ENCODE peak calls at places on chromosomes 1 and 21, in seven cellular contexts. B is transverse colon, A is thoracic aorta, E is lower lobe of right lung, L is cardiac muscle cell, Q is fibroblast of pulmonary artery, T is Caco-2. K is an unnamed sample.

GRCh38 chr1:62841587-62842169 is 57.7 kb downstream of the ATG4C start:
- DNase-seq in Q (peak; percentile 84), A (no peak), B (no peak), L (peak; percentile 80), E (no peak), T (no peak), K (peak; percentile 74)

GRCh38 chr1:202283991-202284390 is 57.7 kb downstream of the UBE2T start:
- DNase-seq in B (no peak), E (no peak), A (no peak), Q (peak; percentile 72), T (peak; percentile 19), L (peak; percentile 62), K (peak; percentile 68)

GRCh38 chr1:213786683-213787082 is 201.1 kb upstream of the PROX1 start:
- DNase-seq in A (no peak), L (no peak), Q (no peak), T (no peak), B (no peak), E (no peak), K (no peak)

GRCh38 chr1:21773585-21773984 is 9.4 kb downstream of the USP48 start:
- DNase-seq in A (no peak), L (no peak), E (no peak), Q (no peak), T (no peak), B (peak; percentile 21), K (no peak)

GRCh38 chr1:183070923-183071618 is 47.9 kb downstream of the LAMC1 start:
- DNase-seq in A (no peak), T (no peak), Q (peak; percentile 78), L (peak; percentile 62), E (no peak), B (no peak), K (peak; percentile 96)

GRCh38 chr1:198873696-198874230 is 234.9 kb downstream of the PTPRC start:
- DNase-seq in E (no peak), A (no peak), B (no peak), T (no peak), L (no peak), Q (no peak), K (no peak)

GRCh38 chr1:182910143-182910542 is 42.8 kb downstream of the SHCBP1L start:
- DNase-seq in B (no peak), A (no peak), L (no peak), Q (no peak), T (no peak), E (no peak), K (no peak)

GRCh38 chr1:90879281-90879680 is 142.6 kb downstream of the ZNF644 start:
- DNase-seq in E (no peak), Q (peak; percentile 13), L (peak; percentile 4), B (no peak), T (no peak), A (no peak), K (peak; percentile 8)

GRCh38 chr1:25617626-25618432 is 1.2 kb downstream of the MAN1C1 start:
- DNase-seq in E (peak; percentile 68), Q (no peak), A (no peak), T (no peak), B (no peak), L (no peak), K (no peak)

GRCh38 chr1:247293047-247293446 is 37.2 kb downstream of the VN1R5 start:
- DNase-seq in B (no peak), Q (peak; percentile 57), T (no peak), L (peak; percentile 83), E (no peak), A (no peak), K (peak; percentile 63)

GRCh38 chr1:41626616-41627375 is 142.3 kb upstream of the EDN2 start:
- DNase-seq in L (no peak), E (no peak), T (no peak), A (no peak), Q (no peak), B (no peak), K (no peak)

GRCh38 chr21:42351626-42352432 is 1.0 kb upstream of the TFF2 start:
- DNase-seq in B (no peak), L (no peak), Q (no peak), A (no peak), T (peak; percentile 13), E (no peak), K (no peak)

GRCh38 chr1:182563095-182563494 is 26.0 kb downstream of the RNASEL start:
- DNase-seq in A (no peak), Q (no peak), E (no peak), T (no peak), B (no peak), L (peak; percentile 5), K (no peak)

GRCh38 chr1:17655169-17655568 is 100.0 kb upstream of the ACTL8 start:
- DNase-seq in B (no peak), E (no peak), T (no peak), Q (no peak), L (no peak), A (no peak), K (no peak)

GRCh38 chr1:119952496-119952895 is 56.2 kb upstream of the ADAM30 start:
- DNase-seq in Q (no peak), L (no peak), T (no peak), E (no peak), B (no peak), A (no peak), K (no peak)

GRCh38 chr1:2635271-2636010 is 2.6 kb upstream of the MMEL1 start:
- DNase-seq in L (no peak), Q (no peak), E (no peak), T (no peak), A (no peak), B (no peak), K (no peak)

GRCh38 chr1:66046415-66046814 is 253.7 kb downstream of the PDE4B start:
- DNase-seq in T (no peak), Q (peak; percentile 35), E (no peak), L (peak; percentile 53), A (no peak), B (no peak), K (no peak)

GRCh38 chr1:24070821-24071393 is 41.0 kb downstream of the MYOM3 start:
- DNase-seq in E (peak; percentile 73), B (peak; percentile 81), T (peak; percentile 79), A (peak; percentile 45), L (peak; percentile 83), Q (peak; percentile 81), K (peak; percentile 67)

GRCh38 chr1:46520063-46520911 is 30.7 kb downstream of the DMBX1 start:
- DNase-seq in A (no peak), B (no peak), T (no peak), Q (peak; percentile 70), E (no peak), L (peak; percentile 72), K (peak; percentile 69)

GRCh38 chr1:19326748-19327065 is 14.6 kb downstream of the SLC66A1 start:
- DNase-seq in E (no peak), B (no peak), Q (no peak), L (no peak), T (no peak), A (no peak), K (no peak)

GRCh38 chr1:19328486-19328885 is 16.4 kb downstream of the SLC66A1 start:
- DNase-seq in Q (no peak), A (no peak), B (no peak), E (no peak), L (no peak), T (no peak), K (no peak)

GRCh38 chr1:19327301-19327700 is 15.2 kb downstream of the SLC66A1 start:
- DNase-seq in L (no peak), A (no peak), T (no peak), E (no peak), Q (no peak), B (no peak), K (no peak)

GRCh38 chr1:19329188-19329587 is 17.1 kb downstream of the SLC66A1 start:
- DNase-seq in B (no peak), A (no peak), E (no peak), Q (no peak), T (no peak), L (no peak), K (no peak)

DNA sequence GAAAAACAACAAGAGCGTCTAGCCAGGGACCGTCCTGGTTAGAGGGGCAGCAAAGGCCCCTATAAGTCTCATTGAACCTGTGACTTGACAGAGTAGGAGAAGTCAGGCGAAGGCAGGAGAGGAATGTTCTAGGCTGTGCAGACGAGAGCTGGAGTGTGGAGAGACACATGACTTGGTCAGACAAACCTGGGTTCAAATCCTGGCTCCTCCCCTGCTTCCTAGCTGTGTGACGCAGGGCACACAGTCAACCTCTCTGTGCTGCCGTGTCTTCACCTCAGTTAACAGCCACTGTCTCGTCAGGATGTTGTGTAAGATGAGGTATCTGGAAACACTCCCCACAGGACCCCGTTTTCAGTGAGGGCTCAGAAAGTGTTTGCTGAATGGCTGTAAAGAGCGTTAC is 15.6 kb downstream of the SLC66A1 start:
- DNase-seq in B (no peak), T (no peak), E (no peak), L (no peak), Q (no peak), A (no peak), K (no peak)
- TF ChIP-seq CTCF in B (no peak), T (no peak), E (no peak), L (no peak), Q (no peak), A (no peak), K (no peak)

DNA sequence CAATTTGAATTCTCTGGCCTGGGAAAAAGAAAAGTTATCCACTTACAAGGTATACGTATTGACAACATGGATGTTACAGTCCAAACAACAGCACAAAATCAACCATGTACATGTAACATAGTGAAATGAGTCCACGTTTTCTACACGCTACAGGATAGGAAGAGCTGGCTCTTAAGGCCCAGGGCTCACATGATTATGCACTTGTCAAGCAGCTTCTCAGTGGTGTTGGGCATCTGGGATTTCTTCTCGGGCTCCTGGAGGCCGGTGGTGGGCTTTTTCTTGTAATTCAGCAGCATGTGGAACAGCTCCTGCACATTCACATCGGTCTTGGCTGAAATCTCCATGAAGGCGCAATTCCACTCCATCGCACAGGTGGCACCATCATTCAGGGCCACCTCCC is 4.0 kb downstream of the DIRAS3 start:
- DNase-seq in B (no peak), Q (no peak), E (no peak), L (no peak), A (no peak), T (no peak), K (no peak)
- H3K4me3 ChIP-seq in B (no peak overlapping the region), Q (no peak overlapping the region), E (no peak overlapping the region), L (no peak overlapping the region), A (no peak overlapping the region), T (no peak overlapping the region), K (no peak overlapping the region)

GRCh38 chr21:36966066-36966845 is at the start of gene HLCS:
- DNase-seq in E (peak; percentile 79), L (peak; percentile 72), Q (peak; percentile 51), A (no peak), T (peak; percentile 83), B (peak; percentile 85), K (peak; percentile 63)
- TF ChIP-seq CTCF in E (no peak), L (no peak), Q (no peak), A (no peak), T (peak; percentile 30), B (no peak), K (peak; percentile 13)

GRCh38 chr1:206694551-206695124 is 9.9 kb downstream of the MAPKAPK2 start:
- DNase-seq in T (peak; percentile 85), A (no peak), Q (no peak), B (no peak), L (no peak), E (no peak), K (no peak)

GRCh38 chr1:206693029-206693428 is 8.3 kb downstream of the MAPKAPK2 start:
- DNase-seq in B (peak; percentile 64), A (peak; percentile 72), T (no peak), E (no peak), L (peak; percentile 79), Q (peak; percentile 74), K (peak; percentile 83)

GRCh38 chr1:206694151-206694550 is 9.4 kb downstream of the MAPKAPK2 start:
- DNase-seq in L (no peak), B (no peak), T (no peak), Q (no peak), E (no peak), A (no peak), K (no peak)

GRCh38 chr1:206691604-206692003 is 6.9 kb downstream of the MAPKAPK2 start:
- DNase-seq in A (no peak), T (peak; percentile 73), Q (no peak), E (no peak), L (no peak), B (no peak), K (no peak)

GRCh38 chr1:206693592-206693991 is 8.9 kb downstream of the MAPKAPK2 start:
- DNase-seq in T (no peak), A (peak; percentile 69), E (no peak), L (no peak), B (no peak), Q (no peak), K (peak; percentile 70)
- H3K4me3 ChIP-seq in T (no peak overlapping the region), A (peak overlapping the region; percentile 59), E (no peak overlapping the region), L (peak overlapping the region; percentile 5), B (no peak overlapping the region), Q (no peak overlapping the region), K (no peak overlapping the region)

K was measured in astrocyte of the spinal cord.